ENCODE peak calls at places on chromosome 1, in five cellular contexts. T is NCI-H1930; J is SJSA1; U is activated CD8-positive, alpha-beta memory T cell treated with anti-CD3 and anti-CD28 coated beads for 1 hour; I is AG20443. X is an unnamed sample.
A peak's percentile ranks its signal among the peaks of the same experiment; 100 is the strongest.

GRCh38 chr1:153260980-153261792 is 1.7 kb downstream of the LORICRIN start:
- DNase-seq in I (peak; percentile 46), U (no peak), T (no peak), J (no peak), X (no peak)

GRCh38 chr1:37862330-37862729 is 2.9 kb upstream of the MTF1 start:
- DNase-seq in J (no peak), U (no peak), I (no peak), T (no peak), X (peak; percentile 44)

GRCh38 chr1:58076258-58076657 is 470.3 kb downstream of the OMA1 start:
- DNase-seq in U (no peak), J (no peak), T (no peak), I (no peak), X (no peak)

GRCh38 chr1:163013826-163014600 is 55.1 kb upstream of the RGS4 start:
- DNase-seq in J (no peak), T (no peak), U (no peak), I (no peak), X (peak; percentile 49)

GRCh38 chr1:227793948-227794812 is 21.3 kb upstream of the PRSS38 start:
- DNase-seq in U (no peak), J (peak; percentile 76), T (no peak), I (peak; percentile 94), X (peak; percentile 42)

GRCh38 chr1:154720328-154721301 is 112.6 kb upstream of the ADAR start:
- DNase-seq in U (no peak), J (no peak), T (no peak), I (no peak), X (no peak)

GRCh38 chr1:235657747-235658526 is 8.4 kb upstream of the GNG4 start:
- DNase-seq in T (no peak), J (no peak), U (no peak), I (no peak), X (no peak)

GRCh38 chr1:43659785-43660184 is 9.8 kb downstream of the KDM4A start:
- DNase-seq in U (no peak), T (no peak), I (no peak), J (no peak), X (no peak)

GRCh38 chr1:54037476-54037875 is 15.5 kb downstream of the TMEM59 start:
- DNase-seq in I (no peak), T (no peak), U (no peak), J (no peak), X (no peak)

GRCh38 chr1:66231162-66232077 is 302.5 kb upstream of the SGIP1 start:
- DNase-seq in J (no peak), I (peak; percentile 50), T (no peak), U (no peak), X (peak; percentile 85)